ENCODE peak calls at places on chromosomes 4 and X, in four cellular contexts. One of them, this sample, is unnamed.

GRCh38 chr4:20354120-20354519 is 102.4 kb downstream of the SLIT2 start:
- DNase-seq in stomach: no peak
- DNase-seq in GM12892: no peak
- DNase-seq in K562: no peak
- DNase-seq in this sample: no peak

GRCh38 chr4:188735082-188735481 is 595.8 kb downstream of the TRIML1 start:
- DNase-seq in K562: no peak
- DNase-seq in GM12892: no peak
- DNase-seq in stomach: no peak
- DNase-seq in this sample: no peak

GRCh38 chr4:48343531-48343930 is 2.2 kb downstream of the SLAIN2 start:
- DNase-seq in K562: no peak
- DNase-seq in stomach: no peak
- DNase-seq in GM12892: no peak
- DNase-seq in this sample: no peak

GRCh38 chr4:110533940-110534339 is 58.0 kb downstream of the ENPEP start:
- DNase-seq in stomach: no peak
- DNase-seq in K562: no peak
- DNase-seq in GM12892: no peak
- DNase-seq in this sample: no peak

GRCh38 chr4:155539746-155540145 is 126.9 kb upstream of the GUCY1A1 start:
- DNase-seq in K562: no peak
- DNase-seq in stomach: no peak
- DNase-seq in GM12892: no peak
- DNase-seq in this sample: no peak

GRCh38 chrX:52839137-52839536 is 28.1 kb downstream of the XAGE5 start:
- DNase-seq in stomach: no peak
- DNase-seq in K562: no peak
- DNase-seq in GM12892: no peak
- DNase-seq in this sample: no peak

GRCh38 chr4:147370881-147371280 is 110.0 kb upstream of the EDNRA start:
- DNase-seq in K562: no peak
- DNase-seq in GM12892: no peak
- DNase-seq in stomach: peak
- DNase-seq in this sample: no peak

GRCh38 chr4:94887027-94887426 is 129.3 kb downstream of the BMPR1B start:
- DNase-seq in GM12892: no peak
- DNase-seq in K562: no peak
- DNase-seq in stomach: no peak
- DNase-seq in this sample: no peak

GRCh38 chr4:54802336-54802735 is 144.6 kb downstream of the KIT start:
- DNase-seq in GM12892: no peak
- DNase-seq in stomach: no peak
- DNase-seq in K562: no peak
- DNase-seq in this sample: no peak

GRCh38 chr4:112130903-112131302 is 14.4 kb upstream of the FAM241A start:
- DNase-seq in GM12892: no peak
- DNase-seq in K562: no peak
- DNase-seq in stomach: no peak
- DNase-seq in this sample: no peak

GRCh38 chrX:139324756-139325155 is 205.8 kb upstream of the F9 start:
- DNase-seq in K562: no peak
- DNase-seq in stomach: no peak
- DNase-seq in GM12892: no peak
- DNase-seq in this sample: no peak

GRCh38 chrX:22323541-22323940 is 50.8 kb downstream of the CBLL2 start:
- DNase-seq in K562: no peak
- DNase-seq in stomach: no peak
- DNase-seq in GM12892: no peak
- DNase-seq in this sample: no peak

GRCh38 chr4:188297873-188298272 is 158.6 kb downstream of the TRIML1 start:
- DNase-seq in K562: no peak
- DNase-seq in stomach: no peak
- DNase-seq in GM12892: no peak
- DNase-seq in this sample: no peak

GRCh38 chr4:124203613-124204284 is 508.8 kb downstream of the ANKRD50 start:
- DNase-seq in GM12892: no peak
- DNase-seq in stomach: no peak
- DNase-seq in K562: no peak
- DNase-seq in this sample: no peak

GRCh38 chr4:83582289-83582756 is 46.4 kb downstream of the GPAT3 start:
- DNase-seq in stomach: peak
- DNase-seq in K562: no peak
- DNase-seq in GM12892: no peak
- DNase-seq in this sample: no peak

GRCh38 chrX:154409222-154409871 is at the start of gene DNASE1L1:
- DNase-seq in K562: peak
- DNase-seq in GM12892: peak
- DNase-seq in stomach: peak
- DNase-seq in this sample: no peak

GRCh38 chr4:77818077-77818666 is 996 bp downstream of the CNOT6L start:
- DNase-seq in stomach: peak
- DNase-seq in GM12892: peak
- DNase-seq in K562: peak
- DNase-seq in this sample: no peak

GRCh38 chrX:66030505-66031317 is 9.2 kb downstream of the VSIG4 start:
- DNase-seq in stomach: no peak
- DNase-seq in GM12892: no peak
- DNase-seq in K562: peak
- DNase-seq in this sample: no peak

GRCh38 chr4:42915484-42915883 is 23.0 kb downstream of the GRXCR1 start:
- DNase-seq in K562: no peak
- DNase-seq in stomach: no peak
- DNase-seq in GM12892: no peak
- DNase-seq in this sample: no peak

GRCh38 chrX:12974797-12975669 is at the start of gene TMSB4X:
- DNase-seq in GM12892: peak
- DNase-seq in K562: peak
- DNase-seq in stomach: peak
- DNase-seq in this sample: peak

GRCh38 chrX:84144281-84144680 is 43.7 kb downstream of the RPS6KA6 start:
- DNase-seq in K562: no peak
- DNase-seq in stomach: no peak
- DNase-seq in GM12892: no peak
- DNase-seq in this sample: no peak

GRCh38 chr4:99405433-99406115 is 29.6 kb downstream of the ADH7 start:
- DNase-seq in GM12892: no peak
- DNase-seq in K562: peak
- DNase-seq in stomach: peak
- DNase-seq in this sample: no peak

GRCh38 chr4:169765845-169766244 is 8.1 kb upstream of the HPF1 start:
- DNase-seq in GM12892: no peak
- DNase-seq in K562: no peak
- DNase-seq in stomach: no peak
- DNase-seq in this sample: no peak

GRCh38 chr4:2411786-2412510 is 6.5 kb downstream of the ZFYVE28 start:
- DNase-seq in GM12892: peak
- DNase-seq in stomach: no peak
- DNase-seq in K562: no peak
- DNase-seq in this sample: no peak

GRCh38 chrX:46029777-46030176 is 515.4 kb downstream of the ZNF674 start:
- DNase-seq in stomach: no peak
- DNase-seq in K562: no peak
- DNase-seq in GM12892: no peak
- DNase-seq in this sample: no peak

GRCh38 chr4:24824720-24825119 is 29.3 kb downstream of the SOD3 start:
- DNase-seq in stomach: no peak
- DNase-seq in K562: no peak
- DNase-seq in GM12892: no peak
- DNase-seq in this sample: no peak
- TF ChIP-seq POLR2AphosphoS5 in stomach: no peak
- TF ChIP-seq POLR2AphosphoS5 in K562: no peak
- TF ChIP-seq POLR2AphosphoS5 in GM12892: no peak
- TF ChIP-seq POLR2AphosphoS5 in this sample: peak

DNA sequence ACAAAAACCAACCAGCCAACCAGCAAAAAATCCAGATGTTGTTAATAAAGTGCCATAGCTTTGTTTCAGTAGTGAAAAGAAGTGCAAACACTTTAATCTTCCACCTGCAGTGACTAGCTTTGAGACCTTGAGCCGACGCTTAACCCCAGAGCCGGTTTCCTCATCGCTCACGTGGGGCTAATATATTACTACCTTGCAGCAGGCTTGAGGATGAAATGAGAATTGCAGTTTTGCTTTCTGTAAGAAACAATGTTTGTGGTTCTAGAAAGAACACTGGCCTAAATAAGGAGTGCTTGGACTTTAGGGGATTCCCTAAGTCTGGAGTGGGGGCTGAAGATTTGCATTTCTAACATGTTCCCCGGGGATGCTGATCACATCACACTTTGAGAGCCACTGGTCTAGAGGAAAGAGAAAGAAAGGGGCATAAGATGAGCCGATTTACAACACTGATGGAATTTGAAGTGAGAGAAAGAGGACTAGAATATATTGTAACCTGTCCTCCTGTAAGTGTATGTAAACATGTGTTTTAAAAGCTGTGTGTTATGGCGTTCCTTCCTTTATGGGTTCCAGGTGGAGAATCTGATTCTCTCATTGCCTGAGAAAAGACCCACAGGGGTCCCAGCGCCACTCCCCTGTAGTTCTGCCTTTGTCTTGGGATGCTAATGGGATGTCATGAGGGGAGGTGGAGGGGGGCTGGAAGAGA is 1.4 kb downstream of the FGF2 start:
- DNase-seq in K562: peak
- DNase-seq in stomach: no peak
- DNase-seq in GM12892: peak
- DNase-seq in this sample: no peak
- TF ChIP-seq POLR2AphosphoS5 in K562: no peak
- TF ChIP-seq POLR2AphosphoS5 in stomach: no peak
- TF ChIP-seq POLR2AphosphoS5 in GM12892: no peak
- TF ChIP-seq POLR2AphosphoS5 in this sample: peak

GRCh38 chrX:103628386-103629290 is at the start of gene TCEAL1:
- DNase-seq in K562: peak
- DNase-seq in stomach: peak
- DNase-seq in GM12892: no peak
- DNase-seq in this sample: peak

GRCh38 chrX:103631145-103631544 is 2.4 kb downstream of the TCEAL1 start:
- DNase-seq in GM12892: no peak
- DNase-seq in stomach: no peak
- DNase-seq in K562: no peak
- DNase-seq in this sample: no peak

GRCh38 chrX:103626855-103627254 is 1.9 kb upstream of the TCEAL1 start:
- DNase-seq in K562: no peak
- DNase-seq in GM12892: no peak
- DNase-seq in stomach: no peak
- DNase-seq in this sample: no peak

GRCh38 chrX:103630171-103630511 is 1.4 kb downstream of the TCEAL1 start:
- DNase-seq in GM12892: no peak
- DNase-seq in stomach: no peak
- DNase-seq in K562: no peak
- DNase-seq in this sample: no peak

GRCh38 chrX:103629295-103630170 is 758 bp downstream of the TCEAL1 start:
- DNase-seq in stomach: peak
- DNase-seq in K562: peak
- DNase-seq in GM12892: no peak
- DNase-seq in this sample: no peak
- TF ChIP-seq POLR2AphosphoS5 in stomach: peak
- TF ChIP-seq POLR2AphosphoS5 in K562: no peak
- TF ChIP-seq POLR2AphosphoS5 in GM12892: no peak
- TF ChIP-seq POLR2AphosphoS5 in this sample: peak

GRCh38 chr4:119034276-119035008 is 101.2 kb upstream of the MYOZ2 start:
- DNase-seq in K562: no peak
- DNase-seq in stomach: no peak
- DNase-seq in GM12892: no peak
- DNase-seq in this sample: no peak
- TF ChIP-seq POLR2AphosphoS5 in K562: no peak
- TF ChIP-seq POLR2AphosphoS5 in stomach: peak
- TF ChIP-seq POLR2AphosphoS5 in GM12892: no peak
- TF ChIP-seq POLR2AphosphoS5 in this sample: no peak

GRCh38 chr4:76407440-76408119 is 13.4 kb downstream of the CCDC158 start:
- DNase-seq in GM12892: no peak
- DNase-seq in K562: no peak
- DNase-seq in stomach: no peak
- DNase-seq in this sample: no peak

GRCh38 chr4:76401654-76402053 is 19.3 kb downstream of the CCDC158 start:
- DNase-seq in stomach: no peak
- DNase-seq in K562: no peak
- DNase-seq in GM12892: no peak
- DNase-seq in this sample: no peak

GRCh38 chr4:76410621-76411020 is 10.3 kb downstream of the CCDC158 start:
- DNase-seq in GM12892: no peak
- DNase-seq in K562: no peak
- DNase-seq in stomach: no peak
- DNase-seq in this sample: no peak

DNA sequence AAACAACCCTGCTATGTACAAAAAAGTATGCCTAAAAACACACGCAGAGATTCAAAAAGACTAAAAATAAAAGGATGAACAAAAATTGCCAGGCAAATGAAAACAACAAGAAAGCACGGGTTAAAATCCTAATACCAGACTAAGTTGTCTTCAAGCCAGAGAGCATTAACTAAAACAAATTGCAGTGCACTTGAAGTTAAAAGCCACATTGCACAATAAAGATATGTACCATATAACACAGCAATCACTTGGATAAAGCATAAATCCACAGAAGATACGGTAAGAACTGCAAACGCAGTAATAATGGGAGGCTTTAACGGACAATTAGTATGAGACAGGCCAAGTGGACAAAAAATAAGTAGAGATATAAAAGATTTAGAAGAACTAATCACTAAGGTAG is 14.9 kb downstream of the CCDC158 start:
- DNase-seq in stomach: no peak
- DNase-seq in GM12892: no peak
- DNase-seq in K562: no peak
- DNase-seq in this sample: no peak
- TF ChIP-seq POLR2AphosphoS5 in stomach: no peak
- TF ChIP-seq POLR2AphosphoS5 in GM12892: no peak
- TF ChIP-seq POLR2AphosphoS5 in K562: no peak
- TF ChIP-seq POLR2AphosphoS5 in this sample: no peak

GRCh38 chr4:26320453-26321325 is at the start of gene RBPJ:
- DNase-seq in K562: peak
- DNase-seq in stomach: peak
- DNase-seq in GM12892: peak
- DNase-seq in this sample: peak
- TF ChIP-seq POLR2AphosphoS5 in K562: peak
- TF ChIP-seq POLR2AphosphoS5 in stomach: peak
- TF ChIP-seq POLR2AphosphoS5 in GM12892: no peak
- TF ChIP-seq POLR2AphosphoS5 in this sample: peak

GRCh38 chr4:70705146-70705855 is 16.5 kb upstream of the RUFY3 start:
- DNase-seq in K562: peak
- DNase-seq in stomach: peak
- DNase-seq in GM12892: peak
- DNase-seq in this sample: peak
- TF ChIP-seq POLR2AphosphoS5 in K562: no peak
- TF ChIP-seq POLR2AphosphoS5 in stomach: no peak
- TF ChIP-seq POLR2AphosphoS5 in GM12892: no peak
- TF ChIP-seq POLR2AphosphoS5 in this sample: no peak

DNA sequence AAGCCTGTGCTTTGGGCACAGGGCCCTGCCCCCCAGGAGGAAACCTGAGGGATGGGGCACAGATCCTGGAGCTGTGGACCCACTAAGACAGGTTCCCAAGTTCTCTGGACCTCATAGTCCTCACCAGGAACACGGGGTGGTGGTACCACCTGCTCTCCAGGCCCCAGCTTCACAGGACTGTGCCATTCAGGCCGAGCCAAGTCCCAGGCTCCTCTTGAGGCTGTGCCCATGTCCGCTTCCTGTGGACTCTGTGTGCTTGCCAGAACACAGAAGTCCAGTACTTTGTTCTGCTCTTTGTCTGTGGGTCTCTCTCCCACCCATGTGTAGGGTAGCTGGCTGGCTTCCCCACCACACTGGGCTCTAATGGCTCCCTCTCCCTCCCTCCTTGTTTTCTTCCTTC is 104.5 kb upstream of the PSAPL1 start:
- DNase-seq in GM12892: no peak
- DNase-seq in stomach: no peak
- DNase-seq in K562: no peak
- DNase-seq in this sample: no peak
- TF ChIP-seq POLR2AphosphoS5 in GM12892: no peak
- TF ChIP-seq POLR2AphosphoS5 in stomach: no peak
- TF ChIP-seq POLR2AphosphoS5 in K562: no peak
- TF ChIP-seq POLR2AphosphoS5 in this sample: no peak

This sample was measured in esophagus muscularis mucosa.